ENCODE peak calls at places on chromosomes 2 and 18, in five cellular contexts. One of them, this sample, is unnamed.

GRCh38 chr2:195657634-195658540 is 861 bp downstream of the SLC39A10 start:
- DNase-seq in stimulated activated CD8-positive, alpha-beta memory T cell treated with anti-CD3 and anti-CD28 coated beads, Interleukin-4, amount 100 ng/mL, for 48 hours: peak; percentile 73
- DNase-seq in stimulated activated CD4-positive, alpha-beta T cell treated with anti-CD3 and anti-CD28 coated beads, Interleukin-1b, Interleukin-23, amount 100 ng/mL, for 1 hour: peak; percentile 36
- DNase-seq in activated gamma-delta T cell treated with Interleukin-2 at 50 U/mL for 16 hours: peak; percentile 66
- DNase-seq in NCI-H1092: peak; percentile 2
- DNase-seq in this sample: no peak

GRCh38 chr2:182301093-182301492 is 125.7 kb downstream of the PDE1A start:
- DNase-seq in activated gamma-delta T cell treated with Interleukin-2 at 50 U/mL for 16 hours: no peak
- DNase-seq in stimulated activated CD4-positive, alpha-beta T cell treated with anti-CD3 and anti-CD28 coated beads, Interleukin-1b, Interleukin-23, amount 100 ng/mL, for 1 hour: no peak
- DNase-seq in stimulated activated CD8-positive, alpha-beta memory T cell treated with anti-CD3 and anti-CD28 coated beads, Interleukin-4, amount 100 ng/mL, for 48 hours: no peak
- DNase-seq in NCI-H1092: no peak
- DNase-seq in this sample: no peak

GRCh38 chr18:3117493-3118192 is 102.1 kb downstream of the MYOM1 start:
- DNase-seq in NCI-H1092: no peak
- DNase-seq in activated gamma-delta T cell treated with Interleukin-2 at 50 U/mL for 16 hours: no peak
- DNase-seq in stimulated activated CD8-positive, alpha-beta memory T cell treated with anti-CD3 and anti-CD28 coated beads, Interleukin-4, amount 100 ng/mL, for 48 hours: no peak
- DNase-seq in stimulated activated CD4-positive, alpha-beta T cell treated with anti-CD3 and anti-CD28 coated beads, Interleukin-1b, Interleukin-23, amount 100 ng/mL, for 1 hour: no peak
- DNase-seq in this sample: no peak

GRCh38 chr18:55781481-55781957 is 193.5 kb upstream of the TCF4 start:
- DNase-seq in NCI-H1092: peak; percentile 42
- DNase-seq in stimulated activated CD4-positive, alpha-beta T cell treated with anti-CD3 and anti-CD28 coated beads, Interleukin-1b, Interleukin-23, amount 100 ng/mL, for 1 hour: no peak
- DNase-seq in stimulated activated CD8-positive, alpha-beta memory T cell treated with anti-CD3 and anti-CD28 coated beads, Interleukin-4, amount 100 ng/mL, for 48 hours: no peak
- DNase-seq in activated gamma-delta T cell treated with Interleukin-2 at 50 U/mL for 16 hours: no peak
- DNase-seq in this sample: peak; percentile 70

GRCh38 chr2:192347542-192347941 is 152.8 kb upstream of the TMEFF2 start:
- DNase-seq in stimulated activated CD4-positive, alpha-beta T cell treated with anti-CD3 and anti-CD28 coated beads, Interleukin-1b, Interleukin-23, amount 100 ng/mL, for 1 hour: no peak
- DNase-seq in activated gamma-delta T cell treated with Interleukin-2 at 50 U/mL for 16 hours: no peak
- DNase-seq in NCI-H1092: no peak
- DNase-seq in stimulated activated CD8-positive, alpha-beta memory T cell treated with anti-CD3 and anti-CD28 coated beads, Interleukin-4, amount 100 ng/mL, for 48 hours: no peak
- DNase-seq in this sample: no peak

GRCh38 chr2:133240505-133241230 is 327.6 kb downstream of the NCKAP5 start:
- DNase-seq in activated gamma-delta T cell treated with Interleukin-2 at 50 U/mL for 16 hours: no peak
- DNase-seq in stimulated activated CD4-positive, alpha-beta T cell treated with anti-CD3 and anti-CD28 coated beads, Interleukin-1b, Interleukin-23, amount 100 ng/mL, for 1 hour: no peak
- DNase-seq in NCI-H1092: no peak
- DNase-seq in stimulated activated CD8-positive, alpha-beta memory T cell treated with anti-CD3 and anti-CD28 coated beads, Interleukin-4, amount 100 ng/mL, for 48 hours: no peak
- DNase-seq in this sample: no peak

GRCh38 chr18:76518543-76519155 is 23.6 kb upstream of the ZNF516 start:
- DNase-seq in NCI-H1092: peak; percentile 88
- DNase-seq in stimulated activated CD4-positive, alpha-beta T cell treated with anti-CD3 and anti-CD28 coated beads, Interleukin-1b, Interleukin-23, amount 100 ng/mL, for 1 hour: no peak
- DNase-seq in stimulated activated CD8-positive, alpha-beta memory T cell treated with anti-CD3 and anti-CD28 coated beads, Interleukin-4, amount 100 ng/mL, for 48 hours: no peak
- DNase-seq in activated gamma-delta T cell treated with Interleukin-2 at 50 U/mL for 16 hours: no peak
- DNase-seq in this sample: no peak

GRCh38 chr18:59139291-59139614 is 431 bp upstream of the SEC11C start:
- DNase-seq in NCI-H1092: peak; percentile 96
- DNase-seq in stimulated activated CD8-positive, alpha-beta memory T cell treated with anti-CD3 and anti-CD28 coated beads, Interleukin-4, amount 100 ng/mL, for 48 hours: peak; percentile 95
- DNase-seq in activated gamma-delta T cell treated with Interleukin-2 at 50 U/mL for 16 hours: peak; percentile 91
- DNase-seq in stimulated activated CD4-positive, alpha-beta T cell treated with anti-CD3 and anti-CD28 coated beads, Interleukin-1b, Interleukin-23, amount 100 ng/mL, for 1 hour: peak; percentile 83
- DNase-seq in this sample: no peak

GRCh38 chr18:11324956-11325873 is 175.8 kb upstream of the PIEZO2 start:
- DNase-seq in activated gamma-delta T cell treated with Interleukin-2 at 50 U/mL for 16 hours: no peak
- DNase-seq in stimulated activated CD8-positive, alpha-beta memory T cell treated with anti-CD3 and anti-CD28 coated beads, Interleukin-4, amount 100 ng/mL, for 48 hours: no peak
- DNase-seq in stimulated activated CD4-positive, alpha-beta T cell treated with anti-CD3 and anti-CD28 coated beads, Interleukin-1b, Interleukin-23, amount 100 ng/mL, for 1 hour: no peak
- DNase-seq in NCI-H1092: no peak
- DNase-seq in this sample: no peak

GRCh38 chr2:120430501-120430830 is 84.5 kb downstream of the INHBB start:
- DNase-seq in stimulated activated CD8-positive, alpha-beta memory T cell treated with anti-CD3 and anti-CD28 coated beads, Interleukin-4, amount 100 ng/mL, for 48 hours: peak; percentile 5
- DNase-seq in activated gamma-delta T cell treated with Interleukin-2 at 50 U/mL for 16 hours: no peak
- DNase-seq in NCI-H1092: no peak
- DNase-seq in stimulated activated CD4-positive, alpha-beta T cell treated with anti-CD3 and anti-CD28 coated beads, Interleukin-1b, Interleukin-23, amount 100 ng/mL, for 1 hour: no peak
- DNase-seq in this sample: no peak

GRCh38 chr18:3177902-3178687 is 41.7 kb downstream of the MYOM1 start:
- DNase-seq in stimulated activated CD4-positive, alpha-beta T cell treated with anti-CD3 and anti-CD28 coated beads, Interleukin-1b, Interleukin-23, amount 100 ng/mL, for 1 hour: no peak
- DNase-seq in NCI-H1092: no peak
- DNase-seq in stimulated activated CD8-positive, alpha-beta memory T cell treated with anti-CD3 and anti-CD28 coated beads, Interleukin-4, amount 100 ng/mL, for 48 hours: no peak
- DNase-seq in activated gamma-delta T cell treated with Interleukin-2 at 50 U/mL for 16 hours: no peak
- DNase-seq in this sample: no peak

GRCh38 chr2:141109633-141110032 is 1021.2 kb downstream of the LRP1B start:
- DNase-seq in NCI-H1092: no peak
- DNase-seq in activated gamma-delta T cell treated with Interleukin-2 at 50 U/mL for 16 hours: no peak
- DNase-seq in stimulated activated CD8-positive, alpha-beta memory T cell treated with anti-CD3 and anti-CD28 coated beads, Interleukin-4, amount 100 ng/mL, for 48 hours: no peak
- DNase-seq in stimulated activated CD4-positive, alpha-beta T cell treated with anti-CD3 and anti-CD28 coated beads, Interleukin-1b, Interleukin-23, amount 100 ng/mL, for 1 hour: no peak
- DNase-seq in this sample: peak; percentile 28

GRCh38 chr2:105787376-105788318 is 42.9 kb downstream of the NCK2 start:
- DNase-seq in stimulated activated CD8-positive, alpha-beta memory T cell treated with anti-CD3 and anti-CD28 coated beads, Interleukin-4, amount 100 ng/mL, for 48 hours: no peak
- DNase-seq in stimulated activated CD4-positive, alpha-beta T cell treated with anti-CD3 and anti-CD28 coated beads, Interleukin-1b, Interleukin-23, amount 100 ng/mL, for 1 hour: no peak
- DNase-seq in activated gamma-delta T cell treated with Interleukin-2 at 50 U/mL for 16 hours: no peak
- DNase-seq in NCI-H1092: no peak
- DNase-seq in this sample: no peak

GRCh38 chr2:16508061-16508851 is 157.4 kb downstream of the CYRIA start:
- DNase-seq in NCI-H1092: no peak
- DNase-seq in activated gamma-delta T cell treated with Interleukin-2 at 50 U/mL for 16 hours: no peak
- DNase-seq in stimulated activated CD8-positive, alpha-beta memory T cell treated with anti-CD3 and anti-CD28 coated beads, Interleukin-4, amount 100 ng/mL, for 48 hours: peak; percentile 30
- DNase-seq in stimulated activated CD4-positive, alpha-beta T cell treated with anti-CD3 and anti-CD28 coated beads, Interleukin-1b, Interleukin-23, amount 100 ng/mL, for 1 hour: no peak
- DNase-seq in this sample: no peak

GRCh38 chr2:144938308-144938709 is 418.4 kb upstream of the ZEB2 start:
- DNase-seq in NCI-H1092: no peak
- DNase-seq in activated gamma-delta T cell treated with Interleukin-2 at 50 U/mL for 16 hours: no peak
- DNase-seq in stimulated activated CD4-positive, alpha-beta T cell treated with anti-CD3 and anti-CD28 coated beads, Interleukin-1b, Interleukin-23, amount 100 ng/mL, for 1 hour: no peak
- DNase-seq in stimulated activated CD8-positive, alpha-beta memory T cell treated with anti-CD3 and anti-CD28 coated beads, Interleukin-4, amount 100 ng/mL, for 48 hours: no peak
- DNase-seq in this sample: no peak

GRCh38 chr2:29154610-29155009 is 39.4 kb downstream of the CLIP4 start:
- DNase-seq in stimulated activated CD8-positive, alpha-beta memory T cell treated with anti-CD3 and anti-CD28 coated beads, Interleukin-4, amount 100 ng/mL, for 48 hours: no peak
- DNase-seq in activated gamma-delta T cell treated with Interleukin-2 at 50 U/mL for 16 hours: no peak
- DNase-seq in NCI-H1092: no peak
- DNase-seq in stimulated activated CD4-positive, alpha-beta T cell treated with anti-CD3 and anti-CD28 coated beads, Interleukin-1b, Interleukin-23, amount 100 ng/mL, for 1 hour: no peak
- DNase-seq in this sample: no peak

GRCh38 chr2:175111200-175111657 is 56.8 kb downstream of the ATF2 start:
- DNase-seq in NCI-H1092: no peak
- DNase-seq in activated gamma-delta T cell treated with Interleukin-2 at 50 U/mL for 16 hours: no peak
- DNase-seq in stimulated activated CD4-positive, alpha-beta T cell treated with anti-CD3 and anti-CD28 coated beads, Interleukin-1b, Interleukin-23, amount 100 ng/mL, for 1 hour: no peak
- DNase-seq in stimulated activated CD8-positive, alpha-beta memory T cell treated with anti-CD3 and anti-CD28 coated beads, Interleukin-4, amount 100 ng/mL, for 48 hours: no peak
- DNase-seq in this sample: peak; percentile 20

GRCh38 chr18:9914584-9915290 is 921 bp downstream of the VAPA start:
- DNase-seq in NCI-H1092: peak; percentile 8
- DNase-seq in stimulated activated CD4-positive, alpha-beta T cell treated with anti-CD3 and anti-CD28 coated beads, Interleukin-1b, Interleukin-23, amount 100 ng/mL, for 1 hour: peak; percentile 58
- DNase-seq in activated gamma-delta T cell treated with Interleukin-2 at 50 U/mL for 16 hours: peak; percentile 72
- DNase-seq in stimulated activated CD8-positive, alpha-beta memory T cell treated with anti-CD3 and anti-CD28 coated beads, Interleukin-4, amount 100 ng/mL, for 48 hours: peak; percentile 83
- DNase-seq in this sample: no peak

GRCh38 chr2:85237849-85238570 is 89.8 kb downstream of the TGOLN2 start:
- DNase-seq in stimulated activated CD8-positive, alpha-beta memory T cell treated with anti-CD3 and anti-CD28 coated beads, Interleukin-4, amount 100 ng/mL, for 48 hours: no peak
- DNase-seq in stimulated activated CD4-positive, alpha-beta T cell treated with anti-CD3 and anti-CD28 coated beads, Interleukin-1b, Interleukin-23, amount 100 ng/mL, for 1 hour: no peak
- DNase-seq in NCI-H1092: no peak
- DNase-seq in activated gamma-delta T cell treated with Interleukin-2 at 50 U/mL for 16 hours: no peak
- DNase-seq in this sample: peak; percentile 80

GRCh38 chr2:205218056-205218455 is 464.2 kb upstream of the NRP2 start:
- DNase-seq in stimulated activated CD4-positive, alpha-beta T cell treated with anti-CD3 and anti-CD28 coated beads, Interleukin-1b, Interleukin-23, amount 100 ng/mL, for 1 hour: no peak
- DNase-seq in activated gamma-delta T cell treated with Interleukin-2 at 50 U/mL for 16 hours: no peak
- DNase-seq in NCI-H1092: no peak
- DNase-seq in stimulated activated CD8-positive, alpha-beta memory T cell treated with anti-CD3 and anti-CD28 coated beads, Interleukin-4, amount 100 ng/mL, for 48 hours: no peak
- DNase-seq in this sample: no peak

GRCh38 chr2:106143495-106144215 is 50.4 kb downstream of the UXS1 start:
- DNase-seq in stimulated activated CD4-positive, alpha-beta T cell treated with anti-CD3 and anti-CD28 coated beads, Interleukin-1b, Interleukin-23, amount 100 ng/mL, for 1 hour: no peak
- DNase-seq in NCI-H1092: no peak
- DNase-seq in activated gamma-delta T cell treated with Interleukin-2 at 50 U/mL for 16 hours: no peak
- DNase-seq in stimulated activated CD8-positive, alpha-beta memory T cell treated with anti-CD3 and anti-CD28 coated beads, Interleukin-4, amount 100 ng/mL, for 48 hours: no peak
- DNase-seq in this sample: no peak